ENCODE peak calls at places on chromosomes 1 and 21, in six cellular contexts. One of them, this sample, is unnamed.

GRCh38 chr21:25506268-25506667 is 101.0 kb downstream of the MRPL39 start:
- DNase-seq in foreskin keratinocyte: no peak
- DNase-seq in astrocyte of the spinal cord: no peak
- DNase-seq in endothelial cell: no peak
- DNase-seq in GM10248: no peak
- DNase-seq in body of pancreas: no peak
- DNase-seq in this sample: no peak

GRCh38 chr21:21163904-21164303 is 165.7 kb downstream of the NCAM2 start:
- DNase-seq in foreskin keratinocyte: peak; percentile 20
- DNase-seq in astrocyte of the spinal cord: peak; percentile 86
- DNase-seq in endothelial cell: peak; percentile 53
- DNase-seq in GM10248: peak; percentile 10
- DNase-seq in body of pancreas: peak; percentile 37
- DNase-seq in this sample: peak; percentile 80

GRCh38 chr1:37851782-37852210 is 7.6 kb downstream of the MTF1 start:
- DNase-seq in foreskin keratinocyte: no peak
- DNase-seq in astrocyte of the spinal cord: no peak
- DNase-seq in endothelial cell: no peak
- DNase-seq in GM10248: no peak
- DNase-seq in body of pancreas: no peak
- DNase-seq in this sample: no peak

GRCh38 chr1:35278886-35279554 is 10.5 kb downstream of the ZMYM4 start:
- DNase-seq in foreskin keratinocyte: no peak
- DNase-seq in astrocyte of the spinal cord: peak; percentile 53
- DNase-seq in endothelial cell: no peak
- DNase-seq in GM10248: no peak
- DNase-seq in body of pancreas: no peak
- DNase-seq in this sample: no peak

GRCh38 chr1:3598051-3598471 is 13.2 kb downstream of the MEGF6 start:
- DNase-seq in foreskin keratinocyte: peak; percentile 39
- DNase-seq in astrocyte of the spinal cord: no peak
- DNase-seq in endothelial cell: no peak
- DNase-seq in GM10248: no peak
- DNase-seq in body of pancreas: no peak
- DNase-seq in this sample: no peak

GRCh38 chr1:91014475-91014874 is 7.4 kb downstream of the ZNF644 start:
- DNase-seq in foreskin keratinocyte: peak; percentile 30
- DNase-seq in astrocyte of the spinal cord: no peak
- DNase-seq in endothelial cell: no peak
- DNase-seq in GM10248: no peak
- DNase-seq in body of pancreas: no peak
- DNase-seq in this sample: no peak

GRCh38 chr21:17462276-17462981 is 50.4 kb upstream of the CXADR start:
- DNase-seq in foreskin keratinocyte: no peak
- DNase-seq in astrocyte of the spinal cord: peak; percentile 25
- DNase-seq in endothelial cell: no peak
- DNase-seq in GM10248: no peak
- DNase-seq in body of pancreas: peak; percentile 88
- DNase-seq in this sample: no peak

GRCh38 chr1:9161963-9162362 is 33.1 kb upstream of the GPR157 start:
- DNase-seq in foreskin keratinocyte: no peak
- DNase-seq in astrocyte of the spinal cord: no peak
- DNase-seq in endothelial cell: no peak
- DNase-seq in GM10248: no peak
- DNase-seq in body of pancreas: no peak
- DNase-seq in this sample: peak; percentile 28

GRCh38 chr1:35085421-35085820 is 6.2 kb downstream of the ZMYM1 start:
- DNase-seq in foreskin keratinocyte: peak; percentile 88
- DNase-seq in astrocyte of the spinal cord: no peak
- DNase-seq in endothelial cell: no peak
- DNase-seq in GM10248: no peak
- DNase-seq in body of pancreas: no peak
- DNase-seq in this sample: no peak

GRCh38 chr1:59570524-59570923 is 244.2 kb upstream of the HOOK1 start:
- DNase-seq in foreskin keratinocyte: no peak
- DNase-seq in astrocyte of the spinal cord: peak; percentile 48
- DNase-seq in endothelial cell: peak; percentile 14
- DNase-seq in GM10248: no peak
- DNase-seq in body of pancreas: no peak
- DNase-seq in this sample: no peak

GRCh38 chr1:181108297-181108696 is 19.8 kb downstream of the IER5 start:
- DNase-seq in foreskin keratinocyte: no peak
- DNase-seq in astrocyte of the spinal cord: no peak
- DNase-seq in endothelial cell: no peak
- DNase-seq in GM10248: no peak
- DNase-seq in body of pancreas: no peak
- DNase-seq in this sample: no peak

GRCh38 chr1:177872563-177872900 is 97.3 kb downstream of the SEC16B start:
- DNase-seq in foreskin keratinocyte: no peak
- DNase-seq in astrocyte of the spinal cord: no peak
- DNase-seq in endothelial cell: no peak
- DNase-seq in GM10248: no peak
- DNase-seq in body of pancreas: no peak
- DNase-seq in this sample: peak; percentile 80

GRCh38 chr1:115987623-115988022 is 11.3 kb downstream of the SLC22A15 start:
- DNase-seq in foreskin keratinocyte: no peak
- DNase-seq in astrocyte of the spinal cord: no peak
- DNase-seq in endothelial cell: no peak
- DNase-seq in GM10248: no peak
- DNase-seq in body of pancreas: no peak
- DNase-seq in this sample: no peak

GRCh38 chr1:111417755-111418154 is 9.8 kb downstream of the OVGP1 start:
- DNase-seq in foreskin keratinocyte: no peak
- DNase-seq in astrocyte of the spinal cord: no peak
- DNase-seq in endothelial cell: no peak
- DNase-seq in GM10248: no peak
- DNase-seq in body of pancreas: no peak
- DNase-seq in this sample: no peak

GRCh38 chr1:212091438-212092121 is 56.0 kb downstream of the DTL start:
- DNase-seq in foreskin keratinocyte: no peak
- DNase-seq in astrocyte of the spinal cord: no peak
- DNase-seq in endothelial cell: no peak
- DNase-seq in GM10248: no peak
- DNase-seq in body of pancreas: no peak
- DNase-seq in this sample: no peak

GRCh38 chr1:223726380-223727001 is 14.2 kb downstream of the CAPN2 start:
- DNase-seq in foreskin keratinocyte: peak; percentile 97
- DNase-seq in astrocyte of the spinal cord: peak; percentile 96
- DNase-seq in endothelial cell: no peak
- DNase-seq in GM10248: peak; percentile 81
- DNase-seq in body of pancreas: no peak
- DNase-seq in this sample: no peak

GRCh38 chr1:24540051-24540905 is 15.6 kb upstream of the NCMAP start:
- DNase-seq in foreskin keratinocyte: no peak
- DNase-seq in astrocyte of the spinal cord: no peak
- DNase-seq in endothelial cell: no peak
- DNase-seq in GM10248: no peak
- DNase-seq in body of pancreas: no peak
- DNase-seq in this sample: no peak

DNA sequence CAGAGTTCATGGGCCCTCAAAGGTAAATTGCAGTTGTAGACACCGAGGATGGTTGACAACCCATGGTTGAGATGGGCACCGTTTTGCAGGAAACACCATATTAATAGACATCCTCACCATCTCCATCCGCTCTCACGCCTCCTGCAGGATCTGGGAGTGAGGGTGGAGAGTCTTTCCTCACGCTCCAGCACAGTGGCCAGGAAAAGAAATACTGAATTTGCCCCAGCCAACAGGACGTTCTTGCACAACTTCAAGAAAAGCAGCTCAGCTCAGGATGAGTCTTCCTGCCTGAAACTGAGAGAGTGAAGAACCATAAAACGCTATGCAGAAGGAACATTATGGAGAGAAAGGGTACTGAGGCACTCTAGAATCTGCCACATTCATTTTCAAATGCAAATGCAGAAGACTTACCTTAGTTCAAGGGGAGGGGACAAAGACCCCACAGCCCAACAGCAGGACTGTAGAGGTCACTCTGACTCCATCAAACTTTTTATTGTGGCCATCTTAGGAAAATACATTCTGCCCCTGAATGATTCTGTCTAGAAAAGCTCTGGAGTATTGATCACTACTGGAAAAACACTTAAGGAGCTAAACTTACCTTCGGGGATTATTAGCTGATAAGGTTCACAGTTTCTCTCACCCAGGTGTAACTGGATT is 9.3 kb downstream of the SLAMF8 start:
- DNase-seq in foreskin keratinocyte: no peak
- DNase-seq in astrocyte of the spinal cord: no peak
- DNase-seq in endothelial cell: no peak
- DNase-seq in GM10248: no peak
- DNase-seq in body of pancreas: no peak
- DNase-seq in this sample: no peak
- TF ChIP-seq CTCF in foreskin keratinocyte: peak; percentile 45
- TF ChIP-seq CTCF in astrocyte of the spinal cord: peak; percentile 28
- TF ChIP-seq CTCF in endothelial cell: no peak
- TF ChIP-seq CTCF in GM10248: no peak
- TF ChIP-seq CTCF in body of pancreas: no peak
- TF ChIP-seq CTCF in this sample: no peak

GRCh38 chr1:31396633-31397351 is 16.2 kb upstream of the SERINC2 start:
- DNase-seq in foreskin keratinocyte: peak; percentile 99
- DNase-seq in astrocyte of the spinal cord: no peak
- DNase-seq in endothelial cell: no peak
- DNase-seq in GM10248: no peak
- DNase-seq in body of pancreas: no peak
- DNase-seq in this sample: no peak
- TF ChIP-seq CTCF in foreskin keratinocyte: peak; percentile 70
- TF ChIP-seq CTCF in astrocyte of the spinal cord: peak; percentile 42
- TF ChIP-seq CTCF in endothelial cell: no peak
- TF ChIP-seq CTCF in GM10248: peak; percentile 37
- TF ChIP-seq CTCF in body of pancreas: no peak
- TF ChIP-seq CTCF in this sample: peak; percentile 2

GRCh38 chr1:94326329-94326728 is 88.9 kb upstream of the ARHGAP29 start:
- DNase-seq in foreskin keratinocyte: no peak
- DNase-seq in astrocyte of the spinal cord: no peak
- DNase-seq in endothelial cell: peak; percentile 35
- DNase-seq in GM10248: no peak
- DNase-seq in body of pancreas: no peak
- DNase-seq in this sample: no peak

GRCh38 chr1:94324168-94324544 is 86.8 kb upstream of the ARHGAP29 start:
- DNase-seq in foreskin keratinocyte: peak; percentile 73
- DNase-seq in astrocyte of the spinal cord: peak; percentile 61
- DNase-seq in endothelial cell: no peak
- DNase-seq in GM10248: no peak
- DNase-seq in body of pancreas: no peak
- DNase-seq in this sample: peak; percentile 52

GRCh38 chr1:94327001-94327685 is 89.8 kb upstream of the ARHGAP29 start:
- DNase-seq in foreskin keratinocyte: no peak
- DNase-seq in astrocyte of the spinal cord: peak; percentile 61
- DNase-seq in endothelial cell: peak; percentile 82
- DNase-seq in GM10248: no peak
- DNase-seq in body of pancreas: no peak
- DNase-seq in this sample: no peak

GRCh38 chr1:94323311-94324167 is 86.2 kb upstream of the ARHGAP29 start:
- DNase-seq in foreskin keratinocyte: peak; percentile 79
- DNase-seq in astrocyte of the spinal cord: no peak
- DNase-seq in endothelial cell: no peak
- DNase-seq in GM10248: no peak
- DNase-seq in body of pancreas: no peak
- DNase-seq in this sample: no peak

GRCh38 chr1:94325379-94326302 is 88.3 kb upstream of the ARHGAP29 start:
- DNase-seq in foreskin keratinocyte: peak; percentile 100
- DNase-seq in astrocyte of the spinal cord: peak; percentile 99
- DNase-seq in endothelial cell: no peak
- DNase-seq in GM10248: no peak
- DNase-seq in body of pancreas: no peak
- DNase-seq in this sample: peak; percentile 45
- TF ChIP-seq CTCF in foreskin keratinocyte: no peak
- TF ChIP-seq CTCF in astrocyte of the spinal cord: no peak
- TF ChIP-seq CTCF in endothelial cell: no peak
- TF ChIP-seq CTCF in GM10248: no peak
- TF ChIP-seq CTCF in body of pancreas: no peak
- TF ChIP-seq CTCF in this sample: no peak

DNA sequence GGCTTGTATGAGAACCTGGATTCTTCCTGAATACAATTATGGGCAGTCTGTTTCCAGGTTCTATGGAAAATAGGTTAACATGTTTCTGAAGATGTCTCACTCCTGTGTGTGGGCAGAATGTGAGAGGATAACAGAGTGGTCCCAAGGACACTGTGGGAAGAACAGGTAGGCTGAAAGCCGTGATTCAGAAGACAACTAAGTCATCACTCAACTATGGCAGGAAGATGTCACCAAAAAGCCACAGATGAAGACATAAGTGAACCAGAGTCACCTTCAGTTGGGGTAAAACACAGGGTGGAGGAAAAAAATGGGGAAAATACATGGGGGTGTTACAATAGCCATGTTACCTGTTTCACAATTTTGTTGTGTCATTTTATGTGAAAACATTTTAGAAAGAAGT is 75.1 kb downstream of the UCHL5 start:
- DNase-seq in foreskin keratinocyte: no peak
- DNase-seq in astrocyte of the spinal cord: no peak
- DNase-seq in endothelial cell: no peak
- DNase-seq in GM10248: no peak
- DNase-seq in body of pancreas: no peak
- DNase-seq in this sample: no peak
- TF ChIP-seq CTCF in foreskin keratinocyte: no peak
- TF ChIP-seq CTCF in astrocyte of the spinal cord: no peak
- TF ChIP-seq CTCF in endothelial cell: no peak
- TF ChIP-seq CTCF in GM10248: no peak
- TF ChIP-seq CTCF in body of pancreas: no peak
- TF ChIP-seq CTCF in this sample: no peak

GRCh38 chr1:82565146-82565545 is 764.4 kb downstream of the ADGRL2 start:
- DNase-seq in foreskin keratinocyte: peak; percentile 90
- DNase-seq in astrocyte of the spinal cord: peak; percentile 90
- DNase-seq in endothelial cell: no peak
- DNase-seq in GM10248: no peak
- DNase-seq in body of pancreas: no peak
- DNase-seq in this sample: peak; percentile 67
- TF ChIP-seq CTCF in foreskin keratinocyte: peak; percentile 55
- TF ChIP-seq CTCF in astrocyte of the spinal cord: peak; percentile 39
- TF ChIP-seq CTCF in endothelial cell: no peak
- TF ChIP-seq CTCF in GM10248: no peak
- TF ChIP-seq CTCF in body of pancreas: no peak
- TF ChIP-seq CTCF in this sample: no peak

DNA sequence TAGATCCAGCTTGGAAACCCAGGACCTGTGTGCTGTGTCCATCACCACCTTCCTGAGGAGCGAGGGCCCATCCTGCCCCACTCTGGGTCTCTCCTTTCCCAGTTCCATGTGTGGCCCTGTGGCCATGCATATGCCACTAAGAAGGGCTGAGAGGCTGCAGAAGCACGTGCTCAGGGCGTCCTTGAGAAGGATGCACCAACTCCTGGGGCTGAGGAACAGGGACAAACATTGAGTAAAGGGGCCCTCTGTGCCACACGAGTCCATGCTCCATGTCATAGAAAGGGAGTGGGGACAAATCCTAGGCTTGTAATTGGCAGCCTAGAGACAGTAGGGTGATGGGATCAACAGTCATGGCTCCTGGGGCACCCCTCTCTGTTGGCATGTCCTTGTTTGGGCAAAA is 8.4 kb downstream of the ETV3L start:
- DNase-seq in foreskin keratinocyte: no peak
- DNase-seq in astrocyte of the spinal cord: no peak
- DNase-seq in endothelial cell: no peak
- DNase-seq in GM10248: no peak
- DNase-seq in body of pancreas: no peak
- DNase-seq in this sample: no peak
- TF ChIP-seq CTCF in foreskin keratinocyte: no peak
- TF ChIP-seq CTCF in astrocyte of the spinal cord: no peak
- TF ChIP-seq CTCF in endothelial cell: no peak
- TF ChIP-seq CTCF in GM10248: no peak
- TF ChIP-seq CTCF in body of pancreas: no peak
- TF ChIP-seq CTCF in this sample: no peak

This sample was measured in LNCaP clone FGC.